ENCODE peak calls at places on chromosomes 13 and 19, in eight cellular contexts. X is endothelial cell; I is transverse colon; Q is RWPE1; L is NB4; K is CD8-positive, alpha-beta T cell; T is NCI-H748 treated with DMSO at 0.1 percent for 48 hours; R is SW 1271. U is an unnamed sample.

GRCh38 chr13:69264362-69265334 is 843.0 kb upstream of the ATXN8OS start:
- DNase-seq in X (no peak), I (no peak), Q (no peak), L (peak), K (no peak), T (no peak), R (no peak), U (no peak)

GRCh38 chr19:42232435-42232834 is 10.0 kb downstream of the GSK3A start:
- DNase-seq in X (no peak), I (no peak), Q (no peak), L (no peak), K (no peak), T (no peak), R (no peak), U (no peak)

GRCh38 chr19:43605875-43606568 is 5.9 kb upstream of the SRRM5 start:
- DNase-seq in X (no peak), I (no peak), Q (no peak), L (no peak), K (no peak), T (no peak), R (no peak), U (no peak)

GRCh38 chr19:48659768-48660167 is 13.0 kb downstream of the NTN5 start:
- DNase-seq in X (no peak), I (no peak), Q (peak), L (peak), K (no peak), T (no peak), R (no peak), U (peak)

GRCh38 chr19:3766520-3766919 is 4.0 kb downstream of the MRPL54 start:
- DNase-seq in X (no peak), I (no peak), Q (no peak), L (no peak), K (no peak), T (no peak), R (no peak), U (no peak)

GRCh38 chr19:53041366-53041765 is 3.2 kb upstream of the ERVV-2 start:
- DNase-seq in X (no peak), I (no peak), Q (no peak), L (no peak), K (no peak), T (no peak), R (no peak), U (no peak)

GRCh38 chr13:104650426-104650825 is 1584.2 kb upstream of the SLC10A2 start:
- DNase-seq in X (no peak), I (no peak), Q (no peak), L (no peak), K (no peak), T (no peak), R (no peak), U (no peak)

GRCh38 chr13:43284162-43284561 is 260.8 kb downstream of the DNAJC15 start:
- DNase-seq in X (no peak), I (no peak), Q (peak), L (no peak), K (no peak), T (no peak), R (no peak), U (peak)

GRCh38 chr13:44243198-44243852 is 130.3 kb upstream of the SERP2 start:
- DNase-seq in X (peak), I (peak), Q (peak), L (peak), K (no peak), T (peak), R (peak), U (peak)

GRCh38 chr13:110683203-110683883 is 22.6 kb downstream of the CARS2 start:
- DNase-seq in X (no peak), I (no peak), Q (no peak), L (no peak), K (no peak), T (no peak), R (no peak), U (peak)

GRCh38 chr13:48648446-48648845 is 5.3 kb upstream of the CYSLTR2 start:
- DNase-seq in X (no peak), I (no peak), Q (no peak), L (no peak), K (no peak), T (no peak), R (no peak), U (no peak)